ENCODE peak calls at places on chromosomes 7 and 10, in seven cellular contexts. V is stimulated activated CD4-positive, alpha-beta T cell treated with anti-CD3 and anti-CD28 coated beads, Interleukin-1b, Interleukin-23, amount 100 ng/mL, for 48 hours; G is NCI-H1105 treated with DMSO at 0.1 percent for 48 hours; N is astrocyte of the spinal cord; H is activated CD8-positive, alpha-beta memory T cell treated with anti-CD3 and anti-CD28 coated beads for 4 hours; U is left ventricle myocardium inferior; S is activated CD4-positive, alpha-beta T cell treated with anti-CD3 and anti-CD28 coated beads, Interleukin-2, amount 50 U/mL, for 24 hours. C is an unnamed sample.

GRCh38 chr10:132575320-132576201 is 38.0 kb downstream of the INPP5A start:
- DNase-seq in V (peak), U (no peak), H (no peak), G (no peak), S (no peak), N (peak), C (peak)

GRCh38 chr10:35640474-35640873 is 1.6 kb downstream of the FZD8 start:
- DNase-seq in N (peak), G (peak), U (peak), S (no peak), H (no peak), V (peak), C (no peak)

GRCh38 chr7:155833651-155834050 is 21.4 kb upstream of the SHH start:
- DNase-seq in G (no peak), S (no peak), U (no peak), N (no peak), H (no peak), V (no peak), C (no peak)

GRCh38 chr7:101426303-101427011 is 63.8 kb downstream of the COL26A1 start:
- DNase-seq in G (no peak), S (no peak), H (no peak), V (no peak), N (no peak), U (no peak), C (no peak)

GRCh38 chr10:1643911-1644810 is 93.2 kb downstream of the ADARB2 start:
- DNase-seq in N (no peak), G (peak), S (no peak), V (no peak), H (no peak), U (no peak), C (no peak)

GRCh38 chr10:120634629-120635028 is 177.6 kb downstream of the PLPP4 start:
- DNase-seq in H (no peak), V (no peak), U (no peak), G (no peak), S (no peak), N (no peak), C (no peak)

GRCh38 chr10:1966698-1967097 is 229.4 kb upstream of the ADARB2 start:
- DNase-seq in N (no peak), S (no peak), H (no peak), G (no peak), V (no peak), U (no peak), C (no peak)

GRCh38 chr10:22821501-22821900 is 106.4 kb upstream of the ARMC3 start:
- DNase-seq in U (no peak), V (no peak), N (peak), G (no peak), S (no peak), H (no peak), C (no peak)

GRCh38 chr10:119818889-119819270 is 53.8 kb downstream of the MCMBP start:
- DNase-seq in S (no peak), G (no peak), H (no peak), U (no peak), N (no peak), V (no peak), C (no peak)

GRCh38 chr7:681551-682307 is 44.8 kb upstream of the DNAAF5 start:
- DNase-seq in S (no peak), U (no peak), N (no peak), H (no peak), V (no peak), G (no peak), C (no peak)

GRCh38 chr10:3747248-3747960 is 37.6 kb downstream of the KLF6 start:
- DNase-seq in U (no peak), G (no peak), S (no peak), N (no peak), H (no peak), V (no peak), C (no peak)

C was measured in SIG-M5.